ENCODE peak calls at places on chromosomes 3 and 15, in nine cellular contexts. One of them, this sample, is unnamed.
A peak's percentile ranks its signal among the peaks of the same experiment; 100 is the strongest.

GRCh38 chr3:170966495-170966894 is 58.1 kb upstream of the EIF5A2 start:
- DNase-seq in GM03348: no peak
- DNase-seq in mesendoderm: no peak
- DNase-seq in cardiac fibroblast: peak; percentile 25
- DNase-seq in ACHN: no peak
- DNase-seq in iris pigment epithelial cell: no peak
- DNase-seq in activated T-cell treated with anti-CD3 and anti-CD28 coated beads, Interleukin-2, amount 50 U/mL, for 72 hours: no peak
- DNase-seq in NCI-H1436: no peak
- DNase-seq in ecto neural progenitor cell: no peak
- DNase-seq in this sample: no peak

GRCh38 chr15:67065531-67066005 is at the start of gene SMAD3:
- DNase-seq in ACHN: peak; percentile 93
- DNase-seq in mesendoderm: peak; percentile 97
- DNase-seq in ecto neural progenitor cell: peak; percentile 89
- DNase-seq in iris pigment epithelial cell: peak; percentile 98
- DNase-seq in activated T-cell treated with anti-CD3 and anti-CD28 coated beads, Interleukin-2, amount 50 U/mL, for 72 hours: peak; percentile 82
- DNase-seq in NCI-H1436: peak; percentile 29
- DNase-seq in cardiac fibroblast: peak; percentile 98
- DNase-seq in GM03348: peak; percentile 95
- DNase-seq in this sample: peak; percentile 93

GRCh38 chr3:28244471-28244870 is 3.1 kb downstream of the CMC1 start:
- DNase-seq in mesendoderm: no peak
- DNase-seq in NCI-H1436: no peak
- DNase-seq in cardiac fibroblast: no peak
- DNase-seq in ecto neural progenitor cell: no peak
- DNase-seq in activated T-cell treated with anti-CD3 and anti-CD28 coated beads, Interleukin-2, amount 50 U/mL, for 72 hours: no peak
- DNase-seq in ACHN: no peak
- DNase-seq in GM03348: no peak
- DNase-seq in iris pigment epithelial cell: no peak
- DNase-seq in this sample: no peak

GRCh38 chr15:51229907-51230328 is 108.5 kb downstream of the CYP19A1 start:
- DNase-seq in activated T-cell treated with anti-CD3 and anti-CD28 coated beads, Interleukin-2, amount 50 U/mL, for 72 hours: no peak
- DNase-seq in mesendoderm: peak; percentile 80
- DNase-seq in iris pigment epithelial cell: peak; percentile 45
- DNase-seq in ACHN: peak; percentile 21
- DNase-seq in cardiac fibroblast: peak; percentile 67
- DNase-seq in ecto neural progenitor cell: no peak
- DNase-seq in GM03348: peak; percentile 61
- DNase-seq in NCI-H1436: peak; percentile 21
- DNase-seq in this sample: no peak

GRCh38 chr3:32919920-32920319 is 31.5 kb upstream of the CCR4 start:
- DNase-seq in ecto neural progenitor cell: no peak
- DNase-seq in mesendoderm: no peak
- DNase-seq in cardiac fibroblast: no peak
- DNase-seq in NCI-H1436: no peak
- DNase-seq in ACHN: no peak
- DNase-seq in activated T-cell treated with anti-CD3 and anti-CD28 coated beads, Interleukin-2, amount 50 U/mL, for 72 hours: no peak
- DNase-seq in GM03348: no peak
- DNase-seq in iris pigment epithelial cell: no peak
- DNase-seq in this sample: no peak

GRCh38 chr15:35705885-35706590 is 160.1 kb upstream of the DPH6 start:
- DNase-seq in cardiac fibroblast: no peak
- DNase-seq in iris pigment epithelial cell: peak; percentile 41
- DNase-seq in ACHN: no peak
- DNase-seq in NCI-H1436: no peak
- DNase-seq in GM03348: no peak
- DNase-seq in ecto neural progenitor cell: no peak
- DNase-seq in activated T-cell treated with anti-CD3 and anti-CD28 coated beads, Interleukin-2, amount 50 U/mL, for 72 hours: no peak
- DNase-seq in mesendoderm: peak; percentile 29
- DNase-seq in this sample: no peak

GRCh38 chr3:127027811-127028548 is 45.1 kb downstream of the PLXNA1 start:
- DNase-seq in NCI-H1436: no peak
- DNase-seq in ACHN: no peak
- DNase-seq in activated T-cell treated with anti-CD3 and anti-CD28 coated beads, Interleukin-2, amount 50 U/mL, for 72 hours: no peak
- DNase-seq in iris pigment epithelial cell: no peak
- DNase-seq in mesendoderm: no peak
- DNase-seq in GM03348: no peak
- DNase-seq in ecto neural progenitor cell: no peak
- DNase-seq in cardiac fibroblast: no peak
- DNase-seq in this sample: no peak

GRCh38 chr15:29124581-29125381 is 144.8 kb downstream of the NSMCE3 start:
- DNase-seq in activated T-cell treated with anti-CD3 and anti-CD28 coated beads, Interleukin-2, amount 50 U/mL, for 72 hours: no peak
- DNase-seq in ecto neural progenitor cell: no peak
- DNase-seq in cardiac fibroblast: no peak
- DNase-seq in NCI-H1436: no peak
- DNase-seq in mesendoderm: peak; percentile 62
- DNase-seq in iris pigment epithelial cell: no peak
- DNase-seq in ACHN: no peak
- DNase-seq in GM03348: peak; percentile 30
- DNase-seq in this sample: no peak

GRCh38 chr15:72199721-72200212 is 2.2 kb upstream of the GRAMD2A start:
- DNase-seq in iris pigment epithelial cell: peak; percentile 58
- DNase-seq in GM03348: peak; percentile 83
- DNase-seq in mesendoderm: peak; percentile 86
- DNase-seq in NCI-H1436: peak; percentile 48
- DNase-seq in activated T-cell treated with anti-CD3 and anti-CD28 coated beads, Interleukin-2, amount 50 U/mL, for 72 hours: peak; percentile 78
- DNase-seq in ACHN: peak; percentile 75
- DNase-seq in ecto neural progenitor cell: peak; percentile 75
- DNase-seq in cardiac fibroblast: peak; percentile 84
- DNase-seq in this sample: peak; percentile 59

GRCh38 chr3:132283440-132283839 is 33.8 kb upstream of the ACP3 start:
- DNase-seq in ACHN: no peak
- DNase-seq in mesendoderm: peak; percentile 55
- DNase-seq in iris pigment epithelial cell: peak; percentile 35
- DNase-seq in ecto neural progenitor cell: no peak
- DNase-seq in GM03348: peak; percentile 5
- DNase-seq in activated T-cell treated with anti-CD3 and anti-CD28 coated beads, Interleukin-2, amount 50 U/mL, for 72 hours: no peak
- DNase-seq in cardiac fibroblast: peak; percentile 84
- DNase-seq in NCI-H1436: no peak
- DNase-seq in this sample: no peak

GRCh38 chr3:9314796-9315195 is 48.1 kb upstream of the THUMPD3 start:
- DNase-seq in mesendoderm: no peak
- DNase-seq in iris pigment epithelial cell: no peak
- DNase-seq in ecto neural progenitor cell: no peak
- DNase-seq in ACHN: no peak
- DNase-seq in activated T-cell treated with anti-CD3 and anti-CD28 coated beads, Interleukin-2, amount 50 U/mL, for 72 hours: no peak
- DNase-seq in NCI-H1436: no peak
- DNase-seq in GM03348: no peak
- DNase-seq in cardiac fibroblast: no peak
- DNase-seq in this sample: no peak

GRCh38 chr15:88636039-88636438 is 2.8 kb upstream of the ISG20 start:
- DNase-seq in ecto neural progenitor cell: no peak
- DNase-seq in cardiac fibroblast: no peak
- DNase-seq in iris pigment epithelial cell: peak; percentile 21
- DNase-seq in mesendoderm: peak; percentile 64
- DNase-seq in activated T-cell treated with anti-CD3 and anti-CD28 coated beads, Interleukin-2, amount 50 U/mL, for 72 hours: peak; percentile 73
- DNase-seq in ACHN: no peak
- DNase-seq in GM03348: no peak
- DNase-seq in NCI-H1436: no peak
- DNase-seq in this sample: no peak

GRCh38 chr15:62417444-62417843 is 252.4 kb upstream of the C2CD4B start:
- DNase-seq in cardiac fibroblast: no peak
- DNase-seq in mesendoderm: no peak
- DNase-seq in GM03348: peak; percentile 22
- DNase-seq in iris pigment epithelial cell: peak; percentile 22
- DNase-seq in activated T-cell treated with anti-CD3 and anti-CD28 coated beads, Interleukin-2, amount 50 U/mL, for 72 hours: no peak
- DNase-seq in NCI-H1436: no peak
- DNase-seq in ecto neural progenitor cell: no peak
- DNase-seq in ACHN: no peak
- DNase-seq in this sample: peak; percentile 9

GRCh38 chr3:4158329-4158728 is 144.8 kb upstream of the SETMAR start:
- DNase-seq in activated T-cell treated with anti-CD3 and anti-CD28 coated beads, Interleukin-2, amount 50 U/mL, for 72 hours: no peak
- DNase-seq in iris pigment epithelial cell: no peak
- DNase-seq in ACHN: no peak
- DNase-seq in GM03348: no peak
- DNase-seq in ecto neural progenitor cell: no peak
- DNase-seq in mesendoderm: no peak
- DNase-seq in cardiac fibroblast: no peak
- DNase-seq in NCI-H1436: no peak
- DNase-seq in this sample: no peak

GRCh38 chr15:70802629-70803028 is 39.3 kb upstream of the UACA start:
- DNase-seq in iris pigment epithelial cell: peak; percentile 51
- DNase-seq in ACHN: no peak
- DNase-seq in NCI-H1436: no peak
- DNase-seq in ecto neural progenitor cell: no peak
- DNase-seq in mesendoderm: no peak
- DNase-seq in GM03348: peak; percentile 74
- DNase-seq in cardiac fibroblast: peak; percentile 54
- DNase-seq in activated T-cell treated with anti-CD3 and anti-CD28 coated beads, Interleukin-2, amount 50 U/mL, for 72 hours: no peak
- DNase-seq in this sample: no peak

GRCh38 chr15:40190591-40190990 is 29.7 kb downstream of the BUB1B start:
- DNase-seq in cardiac fibroblast: peak; percentile 75
- DNase-seq in mesendoderm: no peak
- DNase-seq in iris pigment epithelial cell: peak; percentile 67
- DNase-seq in ACHN: peak; percentile 17
- DNase-seq in ecto neural progenitor cell: no peak
- DNase-seq in NCI-H1436: no peak
- DNase-seq in GM03348: peak; percentile 42
- DNase-seq in activated T-cell treated with anti-CD3 and anti-CD28 coated beads, Interleukin-2, amount 50 U/mL, for 72 hours: no peak
- DNase-seq in this sample: no peak

GRCh38 chr15:43939070-43939469 is 112.3 kb downstream of the WDR76 start:
- DNase-seq in cardiac fibroblast: peak; percentile 30
- DNase-seq in iris pigment epithelial cell: peak; percentile 23
- DNase-seq in ACHN: peak; percentile 42
- DNase-seq in NCI-H1436: no peak
- DNase-seq in ecto neural progenitor cell: peak; percentile 32
- DNase-seq in mesendoderm: no peak
- DNase-seq in activated T-cell treated with anti-CD3 and anti-CD28 coated beads, Interleukin-2, amount 50 U/mL, for 72 hours: no peak
- DNase-seq in GM03348: peak; percentile 49
- DNase-seq in this sample: peak; percentile 1

GRCh38 chr3:153166206-153166605 is 4.2 kb downstream of the RAP2B start:
- DNase-seq in ecto neural progenitor cell: no peak
- DNase-seq in NCI-H1436: no peak
- DNase-seq in ACHN: no peak
- DNase-seq in mesendoderm: peak; percentile 65
- DNase-seq in iris pigment epithelial cell: peak; percentile 47
- DNase-seq in cardiac fibroblast: peak; percentile 40
- DNase-seq in GM03348: no peak
- DNase-seq in activated T-cell treated with anti-CD3 and anti-CD28 coated beads, Interleukin-2, amount 50 U/mL, for 72 hours: no peak
- DNase-seq in this sample: no peak

GRCh38 chr15:66720206-66721010 is 18.4 kb downstream of the SMAD6 start:
- DNase-seq in activated T-cell treated with anti-CD3 and anti-CD28 coated beads, Interleukin-2, amount 50 U/mL, for 72 hours: peak; percentile 27
- DNase-seq in cardiac fibroblast: peak; percentile 82
- DNase-seq in NCI-H1436: no peak
- DNase-seq in ecto neural progenitor cell: no peak
- DNase-seq in ACHN: peak; percentile 62
- DNase-seq in iris pigment epithelial cell: peak; percentile 85
- DNase-seq in mesendoderm: no peak
- DNase-seq in GM03348: peak; percentile 87
- DNase-seq in this sample: no peak

GRCh38 chr3:59771760-59772159 is 721.9 kb upstream of the CFAP20DC start:
- DNase-seq in NCI-H1436: no peak
- DNase-seq in cardiac fibroblast: peak; percentile 60
- DNase-seq in GM03348: peak; percentile 72
- DNase-seq in ecto neural progenitor cell: no peak
- DNase-seq in iris pigment epithelial cell: peak; percentile 93
- DNase-seq in mesendoderm: no peak
- DNase-seq in activated T-cell treated with anti-CD3 and anti-CD28 coated beads, Interleukin-2, amount 50 U/mL, for 72 hours: no peak
- DNase-seq in ACHN: peak; percentile 39
- DNase-seq in this sample: no peak

GRCh38 chr3:12541625-12542024 is 3.7 kb downstream of the MKRN2OS start:
- DNase-seq in ACHN: no peak
- DNase-seq in iris pigment epithelial cell: no peak
- DNase-seq in mesendoderm: peak; percentile 54
- DNase-seq in cardiac fibroblast: no peak
- DNase-seq in NCI-H1436: no peak
- DNase-seq in GM03348: no peak
- DNase-seq in ecto neural progenitor cell: no peak
- DNase-seq in activated T-cell treated with anti-CD3 and anti-CD28 coated beads, Interleukin-2, amount 50 U/mL, for 72 hours: no peak
- DNase-seq in this sample: no peak

GRCh38 chr3:25293736-25294135 is 134.3 kb upstream of the RARB start:
- DNase-seq in iris pigment epithelial cell: peak; percentile 54
- DNase-seq in GM03348: no peak
- DNase-seq in cardiac fibroblast: no peak
- DNase-seq in activated T-cell treated with anti-CD3 and anti-CD28 coated beads, Interleukin-2, amount 50 U/mL, for 72 hours: no peak
- DNase-seq in ecto neural progenitor cell: no peak
- DNase-seq in mesendoderm: peak; percentile 41
- DNase-seq in ACHN: no peak
- DNase-seq in NCI-H1436: no peak
- DNase-seq in this sample: no peak

GRCh38 chr3:138940446-138940845 is 6.5 kb downstream of the FOXL2 start:
- DNase-seq in iris pigment epithelial cell: no peak
- DNase-seq in mesendoderm: no peak
- DNase-seq in cardiac fibroblast: no peak
- DNase-seq in GM03348: no peak
- DNase-seq in ACHN: no peak
- DNase-seq in activated T-cell treated with anti-CD3 and anti-CD28 coated beads, Interleukin-2, amount 50 U/mL, for 72 hours: no peak
- DNase-seq in ecto neural progenitor cell: no peak
- DNase-seq in NCI-H1436: no peak
- DNase-seq in this sample: no peak

GRCh38 chr15:81751321-81751720 is 294.5 kb downstream of the MEX3B start:
- DNase-seq in GM03348: no peak
- DNase-seq in NCI-H1436: no peak
- DNase-seq in ACHN: no peak
- DNase-seq in activated T-cell treated with anti-CD3 and anti-CD28 coated beads, Interleukin-2, amount 50 U/mL, for 72 hours: no peak
- DNase-seq in iris pigment epithelial cell: no peak
- DNase-seq in mesendoderm: no peak
- DNase-seq in cardiac fibroblast: no peak
- DNase-seq in ecto neural progenitor cell: no peak
- DNase-seq in this sample: peak; percentile 66

GRCh38 chr3:107884719-107885460 is 205.9 kb downstream of the CD47 start:
- DNase-seq in iris pigment epithelial cell: peak; percentile 34
- DNase-seq in activated T-cell treated with anti-CD3 and anti-CD28 coated beads, Interleukin-2, amount 50 U/mL, for 72 hours: no peak
- DNase-seq in NCI-H1436: peak; percentile 13
- DNase-seq in ACHN: peak; percentile 2
- DNase-seq in mesendoderm: peak; percentile 44
- DNase-seq in ecto neural progenitor cell: no peak
- DNase-seq in cardiac fibroblast: peak; percentile 59
- DNase-seq in GM03348: peak; percentile 67
- DNase-seq in this sample: no peak

GRCh38 chr15:38868326-38869114 is 303.9 kb upstream of the RASGRP1 start:
- DNase-seq in mesendoderm: peak; percentile 68
- DNase-seq in ecto neural progenitor cell: no peak
- DNase-seq in GM03348: peak; percentile 77
- DNase-seq in iris pigment epithelial cell: peak; percentile 97
- DNase-seq in cardiac fibroblast: peak; percentile 86
- DNase-seq in NCI-H1436: no peak
- DNase-seq in ACHN: peak; percentile 30
- DNase-seq in activated T-cell treated with anti-CD3 and anti-CD28 coated beads, Interleukin-2, amount 50 U/mL, for 72 hours: no peak
- DNase-seq in this sample: no peak

GRCh38 chr3:51675201-51675611 is 4.2 kb downstream of the TEX264 start:
- DNase-seq in NCI-H1436: no peak
- DNase-seq in iris pigment epithelial cell: peak; percentile 54
- DNase-seq in ACHN: peak; percentile 43
- DNase-seq in cardiac fibroblast: peak; percentile 50
- DNase-seq in mesendoderm: no peak
- DNase-seq in GM03348: peak; percentile 68
- DNase-seq in ecto neural progenitor cell: no peak
- DNase-seq in activated T-cell treated with anti-CD3 and anti-CD28 coated beads, Interleukin-2, amount 50 U/mL, for 72 hours: peak; percentile 36
- DNase-seq in this sample: no peak

GRCh38 chr15:45148076-45149059 is 18.6 kb downstream of the DUOX1 start:
- DNase-seq in GM03348: no peak
- DNase-seq in ACHN: no peak
- DNase-seq in NCI-H1436: no peak
- DNase-seq in ecto neural progenitor cell: no peak
- DNase-seq in cardiac fibroblast: no peak
- DNase-seq in iris pigment epithelial cell: no peak
- DNase-seq in activated T-cell treated with anti-CD3 and anti-CD28 coated beads, Interleukin-2, amount 50 U/mL, for 72 hours: no peak
- DNase-seq in mesendoderm: no peak
- DNase-seq in this sample: no peak

GRCh38 chr3:8603115-8603710 is 41.4 kb downstream of the SSUH2 start:
- DNase-seq in cardiac fibroblast: peak; percentile 60
- DNase-seq in ecto neural progenitor cell: no peak
- DNase-seq in mesendoderm: no peak
- DNase-seq in activated T-cell treated with anti-CD3 and anti-CD28 coated beads, Interleukin-2, amount 50 U/mL, for 72 hours: no peak
- DNase-seq in iris pigment epithelial cell: no peak
- DNase-seq in GM03348: no peak
- DNase-seq in ACHN: no peak
- DNase-seq in NCI-H1436: no peak
- DNase-seq in this sample: no peak